ENCODE peak calls at places on chromosomes 12 and 14, in five cellular contexts. One of them, this sample, is unnamed. For H3K4me1, the result is how much of the 10 kb centered on the place peaks cover.

GRCh38 chr12:56864318-56864717 is 69.9 kb downstream of the SDR9C7 start:
- DNase-seq in tibial artery: no peak
- DNase-seq in cardiac muscle cell: no peak
- DNase-seq in lower lobe of right lung: no peak
- DNase-seq in K562: no peak
- DNase-seq in this sample: no peak

GRCh38 chr12:110948041-110948440 is 27.7 kb upstream of the MYL2 start:
- DNase-seq in tibial artery: no peak
- DNase-seq in cardiac muscle cell: no peak
- DNase-seq in lower lobe of right lung: no peak
- DNase-seq in K562: no peak
- DNase-seq in this sample: no peak

GRCh38 chr12:96140110-96140509 is 54.1 kb upstream of the ELK3 start:
- DNase-seq in tibial artery: no peak
- DNase-seq in lower lobe of right lung: no peak
- DNase-seq in cardiac muscle cell: no peak
- DNase-seq in K562: no peak
- DNase-seq in this sample: no peak

GRCh38 chr14:64938972-64939816 is 3.4 kb downstream of the GPX2 start:
- DNase-seq in lower lobe of right lung: no peak
- DNase-seq in cardiac muscle cell: no peak
- DNase-seq in tibial artery: no peak
- DNase-seq in K562: no peak
- DNase-seq in this sample: no peak

GRCh38 chr14:81423504-81423903 is 23.4 kb upstream of the STON2 start:
- DNase-seq in tibial artery: peak
- DNase-seq in cardiac muscle cell: no peak
- DNase-seq in lower lobe of right lung: peak
- DNase-seq in K562: peak
- DNase-seq in this sample: no peak

GRCh38 chr12:112149596-112149995 is 24.2 kb downstream of the TRAFD1 start:
- DNase-seq in K562: no peak
- DNase-seq in tibial artery: no peak
- DNase-seq in cardiac muscle cell: no peak
- DNase-seq in lower lobe of right lung: no peak
- DNase-seq in this sample: no peak

GRCh38 chr12:123843912-123844748 is 82.0 kb downstream of the DNAH10 start:
- DNase-seq in tibial artery: no peak
- DNase-seq in cardiac muscle cell: no peak
- DNase-seq in lower lobe of right lung: no peak
- DNase-seq in K562: peak
- DNase-seq in this sample: peak

GRCh38 chr12:89552376-89552775 is 26.5 kb upstream of the POC1B start:
- DNase-seq in K562: no peak
- DNase-seq in lower lobe of right lung: no peak
- DNase-seq in tibial artery: no peak
- DNase-seq in cardiac muscle cell: no peak
- DNase-seq in this sample: no peak

GRCh38 chr12:30201301-30202160 is 417.8 kb upstream of the TMTC1 start:
- DNase-seq in lower lobe of right lung: no peak
- DNase-seq in cardiac muscle cell: peak
- DNase-seq in K562: no peak
- DNase-seq in tibial artery: no peak
- DNase-seq in this sample: no peak

GRCh38 chr12:12560587-12561304 is 1.9 kb downstream of the DUSP16 start:
- DNase-seq in lower lobe of right lung: no peak
- DNase-seq in K562: peak
- DNase-seq in tibial artery: peak
- DNase-seq in cardiac muscle cell: peak
- DNase-seq in this sample: peak

GRCh38 chr12:29191267-29191889 is 42.3 kb downstream of the FAR2 start:
- DNase-seq in lower lobe of right lung: no peak
- DNase-seq in tibial artery: no peak
- DNase-seq in cardiac muscle cell: no peak
- DNase-seq in K562: no peak
- DNase-seq in this sample: no peak

GRCh38 chr12:104498211-104498801 is 41.6 kb downstream of the CHST11 start:
- DNase-seq in cardiac muscle cell: no peak
- DNase-seq in K562: no peak
- DNase-seq in tibial artery: no peak
- DNase-seq in lower lobe of right lung: no peak
- DNase-seq in this sample: no peak

GRCh38 chr12:100794441-100795192 is at the start of gene ANO4:
- DNase-seq in lower lobe of right lung: no peak
- DNase-seq in tibial artery: no peak
- DNase-seq in cardiac muscle cell: peak
- DNase-seq in K562: no peak
- DNase-seq in this sample: peak

GRCh38 chr14:81343166-81343565 is 57.0 kb downstream of the STON2 start:
- DNase-seq in lower lobe of right lung: no peak
- DNase-seq in K562: no peak
- DNase-seq in cardiac muscle cell: no peak
- DNase-seq in tibial artery: no peak
- DNase-seq in this sample: no peak

GRCh38 chr12:7190268-7191055 is 976 bp downstream of the PEX5 start:
- DNase-seq in lower lobe of right lung: peak
- DNase-seq in tibial artery: peak
- DNase-seq in cardiac muscle cell: peak
- DNase-seq in K562: peak
- DNase-seq in this sample: peak

GRCh38 chr14:104134061-104134965 is 4.1 kb upstream of the KIF26A start:
- DNase-seq in lower lobe of right lung: peak
- DNase-seq in tibial artery: no peak
- DNase-seq in cardiac muscle cell: no peak
- DNase-seq in K562: no peak
- DNase-seq in this sample: no peak

GRCh38 chr12:57430117-57430930 is 519 bp downstream of the R3HDM2 start:
- DNase-seq in tibial artery: peak
- DNase-seq in lower lobe of right lung: peak
- DNase-seq in cardiac muscle cell: peak
- DNase-seq in K562: no peak
- DNase-seq in this sample: peak

GRCh38 chr12:8779281-8779680 is 43.1 kb upstream of the A2ML1 start:
- DNase-seq in cardiac muscle cell: no peak
- DNase-seq in lower lobe of right lung: no peak
- DNase-seq in K562: no peak
- DNase-seq in tibial artery: no peak
- DNase-seq in this sample: no peak

GRCh38 chr14:54462048-54462447 is 20.9 kb upstream of the CNIH1 start:
- DNase-seq in K562: no peak
- DNase-seq in tibial artery: no peak
- DNase-seq in cardiac muscle cell: no peak
- DNase-seq in lower lobe of right lung: no peak
- DNase-seq in this sample: no peak

GRCh38 chr12:57171668-57172067 is 24.2 kb upstream of the LRP1-AS start:
- DNase-seq in lower lobe of right lung: no peak
- DNase-seq in K562: no peak
- DNase-seq in tibial artery: peak
- DNase-seq in cardiac muscle cell: no peak
- DNase-seq in this sample: no peak

GRCh38 chr14:65210118-65210826 is 108.0 kb upstream of the MAX start:
- DNase-seq in cardiac muscle cell: no peak
- DNase-seq in K562: peak
- DNase-seq in lower lobe of right lung: no peak
- DNase-seq in tibial artery: no peak
- DNase-seq in this sample: no peak

GRCh38 chr12:32896438-32897275 is at the start of gene PKP2:
- DNase-seq in tibial artery: no peak
- DNase-seq in lower lobe of right lung: peak
- DNase-seq in cardiac muscle cell: peak
- DNase-seq in K562: peak
- DNase-seq in this sample: peak

GRCh38 chr12:77746108-77746507 is 84.6 kb upstream of the NAV3 start:
- DNase-seq in cardiac muscle cell: no peak
- DNase-seq in lower lobe of right lung: no peak
- DNase-seq in K562: no peak
- DNase-seq in tibial artery: no peak
- DNase-seq in this sample: no peak

GRCh38 chr14:65287264-65288131 is 125.0 kb upstream of the FUT8 start:
- DNase-seq in tibial artery: no peak
- DNase-seq in cardiac muscle cell: no peak
- DNase-seq in lower lobe of right lung: no peak
- DNase-seq in K562: no peak
- DNase-seq in this sample: no peak

GRCh38 chr14:21307641-21308040 is 27.8 kb downstream of the RPGRIP1 start:
- DNase-seq in lower lobe of right lung: no peak
- DNase-seq in tibial artery: no peak
- DNase-seq in K562: no peak
- DNase-seq in cardiac muscle cell: no peak
- DNase-seq in this sample: no peak

GRCh38 chr12:93243689-93244513 is 133.8 kb upstream of the NUDT4 start:
- DNase-seq in lower lobe of right lung: no peak
- DNase-seq in tibial artery: peak
- DNase-seq in cardiac muscle cell: peak
- DNase-seq in K562: peak
- DNase-seq in this sample: peak

GRCh38 chr12:93243382-93243688 is 134.4 kb upstream of the NUDT4 start:
- DNase-seq in lower lobe of right lung: no peak
- DNase-seq in K562: no peak
- DNase-seq in cardiac muscle cell: no peak
- DNase-seq in tibial artery: no peak
- DNase-seq in this sample: no peak

GRCh38 chr12:93245543-93245942 is 132.2 kb upstream of the NUDT4 start:
- DNase-seq in tibial artery: no peak
- DNase-seq in cardiac muscle cell: no peak
- DNase-seq in K562: no peak
- DNase-seq in lower lobe of right lung: no peak
- DNase-seq in this sample: no peak

GRCh38 chr12:93244514-93245077 is 133.1 kb upstream of the NUDT4 start:
- DNase-seq in cardiac muscle cell: no peak
- DNase-seq in tibial artery: no peak
- DNase-seq in K562: no peak
- DNase-seq in lower lobe of right lung: no peak
- DNase-seq in this sample: no peak

GRCh38 chr12:93247313-93248057 is 130.2 kb upstream of the NUDT4 start:
- DNase-seq in K562: no peak
- DNase-seq in cardiac muscle cell: no peak
- DNase-seq in lower lobe of right lung: no peak
- DNase-seq in tibial artery: no peak
- DNase-seq in this sample: no peak
- H3K4me1 ChIP-seq in K562: under half
- H3K4me1 ChIP-seq in cardiac muscle cell: under half
- H3K4me1 ChIP-seq in lower lobe of right lung: under half
- H3K4me1 ChIP-seq in tibial artery: under half
- H3K4me1 ChIP-seq in this sample: under half

DNA sequence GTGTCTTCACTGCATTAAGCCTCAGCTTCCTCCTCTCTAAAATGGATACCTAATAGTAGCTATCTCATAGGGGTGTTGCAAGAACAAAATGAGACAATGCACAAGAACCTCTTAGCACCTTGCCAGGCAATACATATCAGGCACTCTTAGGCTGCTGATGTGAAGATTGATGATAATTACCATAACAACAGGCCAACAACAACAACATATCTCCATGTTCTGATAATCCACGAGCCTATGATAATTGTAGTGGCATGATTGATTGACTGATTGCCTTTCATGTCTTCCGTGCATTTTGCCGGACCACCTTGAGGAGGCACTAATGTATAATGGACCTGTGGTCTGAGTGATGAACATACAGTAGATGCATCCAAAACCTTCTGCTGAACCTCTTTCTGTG is 50.7 kb upstream of the WSCD2 start:
- DNase-seq in lower lobe of right lung: no peak
- DNase-seq in tibial artery: no peak
- DNase-seq in cardiac muscle cell: no peak
- DNase-seq in K562: no peak
- DNase-seq in this sample: no peak
- H3K4me3 ChIP-seq in lower lobe of right lung: no peak
- H3K4me3 ChIP-seq in tibial artery: no peak
- H3K4me3 ChIP-seq in cardiac muscle cell: no peak
- H3K4me3 ChIP-seq in K562: no peak
- H3K4me3 ChIP-seq in this sample: no peak

DNA sequence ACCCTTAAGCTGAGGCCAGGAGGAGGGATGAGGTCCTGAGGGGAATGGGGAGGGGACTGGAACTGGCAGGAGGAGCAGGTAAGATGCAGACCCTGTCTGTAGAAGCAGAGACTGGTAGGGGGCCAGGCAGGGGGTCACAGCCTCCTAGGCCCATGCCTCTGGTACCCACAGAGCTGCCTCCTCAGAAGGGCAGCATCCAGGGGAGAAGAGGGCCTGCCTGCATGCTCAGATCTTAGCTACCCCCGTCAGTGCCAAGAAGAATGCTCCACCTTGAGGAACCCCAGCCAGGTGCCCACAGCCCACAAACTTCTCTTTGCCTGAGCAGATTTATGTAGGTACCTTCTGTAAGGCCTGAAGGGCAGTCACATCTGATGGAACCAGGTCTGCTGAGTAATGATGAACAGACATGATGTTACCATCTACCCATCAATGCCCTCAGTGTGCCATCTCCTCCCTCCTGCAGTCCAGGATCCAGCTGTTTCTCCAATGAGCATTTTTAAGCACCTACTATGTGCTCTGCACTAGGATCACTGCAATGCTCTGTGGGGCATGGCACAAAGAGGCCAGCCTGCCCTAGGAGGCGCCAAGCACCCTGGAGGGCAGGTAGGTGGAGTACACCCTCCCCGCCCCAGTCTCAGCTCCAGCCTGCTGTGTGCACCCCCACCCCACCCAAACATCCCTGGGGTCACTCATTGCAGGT is 24.8 kb upstream of the ZFP36L1 start:
- DNase-seq in lower lobe of right lung: no peak
- DNase-seq in cardiac muscle cell: no peak
- DNase-seq in K562: no peak
- DNase-seq in tibial artery: no peak
- DNase-seq in this sample: no peak
- H3K4me1 ChIP-seq in lower lobe of right lung: half or more
- H3K4me1 ChIP-seq in cardiac muscle cell: under half
- H3K4me1 ChIP-seq in K562: under half
- H3K4me1 ChIP-seq in tibial artery: under half
- H3K4me1 ChIP-seq in this sample: under half

GRCh38 chr12:47737936-47738335 is 12.6 kb upstream of the ENDOU start:
- DNase-seq in cardiac muscle cell: no peak
- DNase-seq in K562: no peak
- DNase-seq in tibial artery: no peak
- DNase-seq in lower lobe of right lung: no peak
- DNase-seq in this sample: no peak

GRCh38 chr12:47734725-47735480 is 9.6 kb upstream of the ENDOU start:
- DNase-seq in tibial artery: no peak
- DNase-seq in lower lobe of right lung: no peak
- DNase-seq in K562: no peak
- DNase-seq in cardiac muscle cell: peak
- DNase-seq in this sample: no peak

GRCh38 chr12:47735649-47736048 is 10.4 kb upstream of the ENDOU start:
- DNase-seq in K562: no peak
- DNase-seq in cardiac muscle cell: no peak
- DNase-seq in tibial artery: no peak
- DNase-seq in lower lobe of right lung: no peak
- DNase-seq in this sample: no peak

GRCh38 chr12:47736877-47737676 is 11.8 kb upstream of the ENDOU start:
- DNase-seq in cardiac muscle cell: peak
- DNase-seq in K562: peak
- DNase-seq in tibial artery: peak
- DNase-seq in lower lobe of right lung: peak
- DNase-seq in this sample: no peak

DNA sequence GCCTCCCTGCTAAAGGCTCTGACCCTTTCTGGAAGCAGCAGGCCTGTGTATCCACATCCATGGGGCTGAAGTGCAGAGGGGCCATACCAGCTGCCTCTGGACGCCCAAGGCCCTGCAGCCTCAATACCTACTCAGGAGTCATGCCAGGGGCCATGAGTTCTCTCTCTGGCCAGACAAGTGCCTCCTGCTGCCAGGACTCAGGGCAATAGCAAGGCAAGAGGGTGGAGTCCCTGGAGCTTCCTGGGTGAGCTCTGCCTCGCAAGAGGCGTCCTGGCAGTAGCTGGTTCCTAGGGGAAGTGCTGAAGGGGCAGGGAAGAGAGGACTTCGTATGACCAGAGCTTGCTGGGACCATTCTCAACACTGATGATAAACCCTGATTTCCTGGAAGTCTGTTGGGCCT is 10.9 kb upstream of the ENDOU start:
- DNase-seq in K562: no peak
- DNase-seq in tibial artery: no peak
- DNase-seq in cardiac muscle cell: no peak
- DNase-seq in lower lobe of right lung: no peak
- DNase-seq in this sample: no peak
- H3K4me3 ChIP-seq in K562: no peak
- H3K4me3 ChIP-seq in tibial artery: no peak
- H3K4me3 ChIP-seq in cardiac muscle cell: no peak
- H3K4me3 ChIP-seq in lower lobe of right lung: no peak
- H3K4me3 ChIP-seq in this sample: no peak

This sample was measured in HAP-1.